ENCODE peak calls at places on chromosome 16, in four cellular contexts. P, E, F and X are unnamed samples.

GRCh38 chr16:12170103-12171025 is 193.8 kb downstream of the SNX29 start:
- DNase-seq in P (no peak), E (no peak), F (peak), X (no peak)

GRCh38 chr16:67428146-67428731 is 2.7 kb upstream of the HSD11B2 start:
- DNase-seq in P (peak), E (peak), F (peak), X (peak)

GRCh38 chr16:23491490-23492391 is 18.6 kb downstream of the GGA2 start:
- DNase-seq in P (no peak), E (no peak), F (peak), X (no peak)

GRCh38 chr16:64159986-64160385 is 961.9 kb downstream of the CDH11 start:
- DNase-seq in P (no peak), E (no peak), F (peak), X (no peak)

GRCh38 chr16:30115238-30115637 is 1.9 kb upstream of the GDPD3 start:
- DNase-seq in P (no peak), E (no peak), F (no peak), X (no peak)

GRCh38 chr16:48507886-48508285 is 102.1 kb downstream of the N4BP1 start:
- DNase-seq in P (no peak), E (no peak), F (no peak), X (no peak)

GRCh38 chr16:63789603-63790002 is 1332.3 kb downstream of the CDH11 start:
- DNase-seq in P (no peak), E (no peak), F (no peak), X (no peak)

GRCh38 chr16:83802135-83802534 is 5.6 kb upstream of the HSBP1 start:
- DNase-seq in P (no peak), E (no peak), F (peak), X (no peak)

GRCh38 chr16:69779724-69780123 is 17.6 kb downstream of the WWP2 start:
- DNase-seq in P (no peak), E (no peak), F (no peak), X (no peak)

GRCh38 chr16:10970065-10970464 is 25.7 kb downstream of the CLEC16A start:
- DNase-seq in P (no peak), E (no peak), F (no peak), X (no peak)

GRCh38 chr16:70692481-70693203 is 6.8 kb upstream of the MTSS2 start:
- DNase-seq in P (peak), E (peak), F (no peak), X (no peak)

GRCh38 chr16:55526448-55526847 is 17.6 kb downstream of the LPCAT2 start:
- DNase-seq in P (no peak), E (no peak), F (peak), X (no peak)

GRCh38 chr16:69286941-69287713 is 24.0 kb upstream of the VPS4A start:
- DNase-seq in P (peak), E (peak), F (peak), X (no peak)

GRCh38 chr16:82156761-82157654 is 13.0 kb downstream of the MPHOSPH6 start:
- DNase-seq in P (no peak), E (no peak), F (peak), X (no peak)

GRCh38 chr16:20611975-20612471 is 35.9 kb upstream of the ACSM2B start:
- DNase-seq in P (no peak), E (peak), F (no peak), X (no peak)

GRCh38 chr16:4954714-4955113 is 3.4 kb upstream of the SEC14L5 start:
- DNase-seq in P (no peak), E (no peak), F (no peak), X (no peak)

GRCh38 chr16:2777231-2777902 is at the start of gene ELOB:
- DNase-seq in P (peak), E (peak), F (peak), X (peak)

GRCh38 chr16:55330726-55331647 is 7.0 kb downstream of the IRX6 start:
- DNase-seq in P (no peak), E (peak), F (no peak), X (no peak)

GRCh38 chr16:50371936-50372595 is 3.3 kb upstream of the BRD7 start:
- DNase-seq in P (peak), E (no peak), F (peak), X (no peak)

GRCh38 chr16:67862623-67863583 is 9.9 kb upstream of the EDC4 start:
- DNase-seq in P (no peak), E (peak), F (peak), X (no peak)

GRCh38 chr16:87061521-87061920 is 255.7 kb downstream of the C16orf95 start:
- DNase-seq in P (no peak), E (no peak), F (no peak), X (no peak)

GRCh38 chr16:87057951-87058560 is 259.1 kb downstream of the C16orf95 start:
- DNase-seq in P (no peak), E (no peak), F (no peak), X (no peak)

GRCh38 chr16:87062569-87063442 is 254.4 kb downstream of the C16orf95 start:
- DNase-seq in P (peak), E (peak), F (peak), X (peak)

GRCh38 chr16:87058728-87059250 is 258.4 kb downstream of the C16orf95 start:
- DNase-seq in P (no peak), E (no peak), F (no peak), X (no peak)

DNA sequence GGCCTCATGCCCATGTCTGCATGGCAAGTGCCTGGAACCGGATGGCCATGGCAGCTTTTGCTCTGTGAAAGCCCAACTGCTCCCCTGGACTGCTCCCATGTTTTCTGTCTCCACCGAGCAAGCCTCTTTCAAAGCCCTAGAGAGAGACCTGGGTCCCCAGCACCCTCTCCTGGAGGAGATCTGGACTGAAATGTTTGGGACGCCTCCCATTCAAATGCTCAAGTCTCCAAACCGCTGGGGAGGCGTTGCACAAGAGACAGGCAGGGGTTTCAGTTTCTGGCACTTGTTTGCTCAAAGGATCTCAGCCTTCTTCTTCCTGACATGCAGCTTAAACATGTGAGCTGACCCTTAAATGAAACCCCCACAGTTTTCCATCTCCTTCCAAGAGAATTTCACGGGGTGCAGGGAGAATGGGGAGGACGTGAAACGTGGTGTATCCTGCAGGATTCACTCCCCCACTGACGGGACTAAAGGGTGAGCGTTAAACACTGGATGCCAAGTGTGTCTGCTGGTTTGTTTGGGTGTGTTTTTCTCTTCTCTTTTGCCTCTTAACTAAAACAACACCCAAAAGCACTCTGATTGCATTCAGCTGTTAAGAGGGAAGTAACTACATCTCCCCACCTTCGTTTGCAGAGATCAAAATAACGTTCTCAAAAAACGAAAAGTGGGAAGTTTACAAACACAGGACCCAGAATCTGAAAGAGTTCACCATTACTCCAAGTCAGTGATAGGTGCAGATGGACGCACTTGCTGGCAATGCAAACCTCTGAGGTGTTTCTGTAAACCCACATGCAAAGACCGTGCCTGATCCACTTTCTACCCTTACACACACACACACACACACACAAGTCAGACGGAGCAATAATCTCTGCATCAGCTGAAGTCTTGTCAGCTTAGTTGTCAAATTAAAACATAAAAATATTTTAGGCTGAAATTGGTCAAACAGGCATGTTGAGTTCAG is 256.9 kb downstream of the C16orf95 start:
- DNase-seq in P (no peak), E (no peak), F (peak), X (no peak)
- TF ChIP-seq CTCF in P (no peak), E (peak), F (no peak), X (no peak)

DNA sequence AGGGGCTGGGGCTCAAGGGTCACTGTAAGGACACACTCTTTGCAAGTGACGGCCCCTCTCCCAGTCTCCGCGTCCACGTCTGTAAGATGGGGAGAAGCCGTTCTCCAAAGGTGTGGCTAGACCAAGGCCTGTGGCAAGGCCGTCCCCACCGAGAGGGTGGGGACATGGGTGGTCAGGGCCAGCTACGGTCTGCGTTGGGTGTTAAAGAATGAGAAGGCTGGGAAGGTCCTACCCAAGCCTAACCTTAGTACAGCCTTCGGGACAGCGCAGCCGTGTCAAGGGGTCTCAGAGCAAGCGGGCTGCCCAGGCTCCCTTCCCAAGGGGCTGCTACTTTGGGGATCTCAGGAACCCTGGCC is 1.9 kb downstream of the C1QTNF8 start:
- DNase-seq in P (no peak), E (no peak), F (no peak), X (no peak)
- TF ChIP-seq CTCF in P (no peak), E (no peak), F (no peak), X (no peak)

DNA sequence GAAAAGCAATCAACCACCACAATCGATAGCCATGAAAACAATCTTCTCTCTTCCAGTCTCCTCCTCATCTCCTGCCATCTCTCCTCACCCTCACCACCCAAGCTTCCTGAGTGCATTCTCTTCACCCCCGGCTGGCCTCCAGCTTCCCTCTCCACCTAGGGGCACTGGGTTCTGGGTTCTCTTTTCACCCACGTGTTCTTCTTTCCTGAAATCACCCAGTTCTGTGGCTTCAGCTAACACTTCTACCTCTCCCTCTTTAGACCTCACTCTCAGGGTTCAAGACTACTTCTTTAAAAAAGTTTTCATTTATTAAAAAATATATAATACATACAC is 8.2 kb downstream of the ITGAM start:
- DNase-seq in P (no peak), E (no peak), F (no peak), X (no peak)
- TF ChIP-seq CTCF in P (no peak), E (no peak), F (no peak), X (no peak)

GRCh38 chr16:89413811-89414585 is 76.4 kb downstream of the ANKRD11 start:
- DNase-seq in P (peak), E (peak), F (no peak), X (no peak)
- TF ChIP-seq CTCF in P (no peak), E (no peak), F (no peak), X (no peak)

DNA sequence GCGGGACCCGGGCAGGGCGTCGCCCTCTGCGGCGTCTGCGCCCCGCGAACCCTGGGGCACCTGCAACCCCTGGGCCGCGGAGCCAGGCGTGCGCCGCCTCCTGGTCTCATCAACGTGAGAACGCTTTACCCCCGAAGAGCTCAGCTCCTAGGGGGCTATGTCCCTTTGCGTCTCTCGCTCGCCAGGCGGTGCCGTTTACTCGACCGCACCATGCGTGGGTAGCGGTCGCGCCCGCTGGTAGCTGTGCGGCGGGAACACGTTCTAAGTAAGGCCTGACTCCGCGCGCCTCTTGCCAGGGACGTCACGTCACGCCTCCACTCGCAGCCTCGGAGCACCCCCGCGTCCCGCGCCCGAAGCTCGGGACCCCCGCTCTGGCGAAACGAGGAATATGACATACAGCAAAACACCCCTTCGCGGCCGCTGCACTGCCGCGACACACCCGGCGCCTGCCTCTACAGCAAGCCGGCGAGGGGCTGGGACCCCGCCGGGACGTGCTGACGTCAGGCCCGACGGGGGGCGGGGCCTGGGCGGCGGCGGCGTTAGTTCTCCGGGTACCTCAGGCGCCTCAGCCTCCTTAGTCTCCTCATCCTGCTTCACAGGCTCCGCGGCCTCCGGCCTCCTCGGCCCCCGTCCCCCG is at the start of gene RAB11FIP3:
- DNase-seq in P (peak), E (peak), F (peak), X (peak)
- TF ChIP-seq CTCF in P (peak), E (peak), F (peak), X (peak)

GRCh38 chr16:65548470-65548869 is 426.6 kb upstream of the CDH11 start:
- DNase-seq in P (no peak), E (no peak), F (peak), X (no peak)
- TF ChIP-seq CTCF in P (no peak), E (no peak), F (peak), X (no peak)

DNA sequence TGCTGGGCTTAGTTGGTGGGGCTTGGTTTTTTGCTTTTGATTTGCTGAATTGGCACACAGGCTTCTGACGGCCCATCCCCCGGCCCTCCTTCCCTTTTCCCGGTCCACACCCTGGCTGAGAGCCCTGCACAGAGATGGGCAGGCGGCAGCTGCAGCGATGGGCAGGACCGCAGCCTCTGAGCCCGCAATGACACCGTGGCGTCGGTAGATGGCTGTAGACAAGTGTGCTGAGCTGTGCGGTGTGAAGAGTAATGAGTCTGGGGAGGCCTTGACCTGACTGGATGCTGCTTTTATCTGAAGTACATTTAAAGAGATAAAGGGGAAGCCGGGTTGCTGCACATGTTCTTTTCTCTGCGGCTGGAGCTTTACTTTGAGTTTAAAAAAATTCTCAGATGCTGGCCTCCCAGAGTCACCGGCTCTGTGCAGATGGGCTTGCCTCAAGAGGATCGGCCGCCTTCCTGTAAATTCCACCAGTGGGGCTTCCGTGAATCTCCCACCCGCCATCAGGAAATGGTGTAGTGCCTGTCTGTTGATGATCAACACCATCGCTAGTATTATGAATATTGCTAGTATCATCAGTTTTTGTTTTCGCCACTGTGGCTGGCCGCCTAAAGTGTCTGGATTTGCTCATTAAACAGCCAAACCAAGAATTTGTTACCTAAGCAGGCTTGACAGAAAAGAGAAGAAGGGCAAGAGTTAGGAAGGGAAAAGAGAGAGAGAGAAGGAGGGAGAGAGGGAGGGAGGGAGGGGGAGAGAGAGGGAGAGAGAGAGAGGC is 245.6 kb upstream of the RBFOX1 start:
- DNase-seq in P (peak), E (peak), F (no peak), X (peak)
- TF ChIP-seq CTCF in P (peak), E (peak), F (no peak), X (peak)